ENCODE peak calls at places on chromosomes 16 and 17, in eight cellular contexts. M is PC-9, S is fibroblast of lung, O is PC-3, D is GM23248, R is hepatocyte, H is mammary epithelial cell, K is neural progenitor cell. F is an unnamed sample. For H3K36me3, the result is how much of the 10 kb centered on the place peaks cover.

GRCh38 chr17:83189673-83190385 is 110.4 kb downstream of the METRNL start:
- DNase-seq in M (no peak), S (peak), O (no peak), D (peak), R (peak), H (no peak), K (no peak), F (peak)

GRCh38 chr16:82694239-82694874 is 67.6 kb downstream of the CDH13 start:
- DNase-seq in M (no peak), S (peak), O (peak), D (peak), R (no peak), H (peak), K (no peak), F (peak)

GRCh38 chr16:69434066-69434465 is 9.6 kb downstream of the CYB5B start:
- DNase-seq in M (no peak), S (no peak), O (no peak), D (no peak), R (no peak), H (no peak), K (no peak), F (no peak)

GRCh38 chr16:83482545-83483162 is 325.1 kb upstream of the HSBP1 start:
- DNase-seq in M (no peak), S (no peak), O (no peak), D (peak), R (no peak), H (no peak), K (no peak), F (no peak)

GRCh38 chr17:38752930-38753506 is 477 bp downstream of the PSMB3 start:
- DNase-seq in M (no peak), S (no peak), O (no peak), D (peak), R (peak), H (no peak), K (no peak), F (no peak)

GRCh38 chr16:4057439-4057877 is 58.8 kb downstream of the ADCY9 start:
- DNase-seq in M (no peak), S (no peak), O (no peak), D (no peak), R (no peak), H (no peak), K (no peak), F (no peak)

GRCh38 chr17:39835038-39835786 is 28.9 kb downstream of the IKZF3 start:
- DNase-seq in M (no peak), S (no peak), O (no peak), D (no peak), R (no peak), H (no peak), K (peak), F (no peak)

GRCh38 chr17:32323784-32324590 is 18.0 kb downstream of the C17orf75 start:
- DNase-seq in M (no peak), S (no peak), O (peak), D (peak), R (no peak), H (peak), K (peak), F (no peak)

GRCh38 chr17:68101992-68102758 is 66.6 kb downstream of the KPNA2 start:
- DNase-seq in M (peak), S (no peak), O (peak), D (peak), R (peak), H (peak), K (peak), F (no peak)

GRCh38 chr17:79732804-79733691 is 2.3 kb downstream of the ENPP7 start:
- DNase-seq in M (no peak), S (no peak), O (no peak), D (no peak), R (no peak), H (no peak), K (no peak), F (no peak)

GRCh38 chr17:48016112-48016511 is 21.5 kb downstream of the COPZ2 start:
- DNase-seq in M (no peak), S (no peak), O (peak), D (peak), R (peak), H (no peak), K (no peak), F (peak)

GRCh38 chr16:47939690-47940089 is 216.1 kb downstream of the ABCC12 start:
- DNase-seq in M (no peak), S (no peak), O (peak), D (no peak), R (peak), H (peak), K (no peak), F (no peak)

GRCh38 chr17:80848449-80849102 is 143.1 kb upstream of the CHMP6 start:
- DNase-seq in M (no peak), S (no peak), O (no peak), D (no peak), R (no peak), H (no peak), K (no peak), F (no peak)

GRCh38 chr17:15143524-15143923 is 121.6 kb downstream of the PMP22 start:
- DNase-seq in M (no peak), S (no peak), O (no peak), D (no peak), R (no peak), H (no peak), K (no peak), F (no peak)

GRCh38 chr17:66930933-66931332 is 33.6 kb upstream of the CACNG4 start:
- DNase-seq in M (peak), S (no peak), O (peak), D (no peak), R (no peak), H (no peak), K (no peak), F (no peak)

GRCh38 chr16:15971435-15971805 is 22.0 kb downstream of the ABCC1 start:
- DNase-seq in M (no peak), S (no peak), O (no peak), D (no peak), R (no peak), H (no peak), K (no peak), F (no peak)

GRCh38 chr17:44995602-44996001 is 27.5 kb upstream of the C1QL1 start:
- DNase-seq in M (no peak), S (no peak), O (no peak), D (no peak), R (no peak), H (no peak), K (no peak), F (no peak)

GRCh38 chr17:56718515-56718914 is 115.2 kb downstream of the C17orf67 start:
- DNase-seq in M (no peak), S (no peak), O (no peak), D (no peak), R (no peak), H (no peak), K (no peak), F (no peak)

GRCh38 chr17:37088459-37088858 is 139.7 kb downstream of the AATF start:
- DNase-seq in M (peak), S (no peak), O (peak), D (no peak), R (peak), H (peak), K (no peak), F (no peak)

GRCh38 chr16:31267332-31268032 is 7.7 kb downstream of the ITGAM start:
- DNase-seq in M (no peak), S (no peak), O (peak), D (no peak), R (no peak), H (peak), K (no peak), F (peak)

GRCh38 chr16:21638573-21638975 is 13.8 kb downstream of the IGSF6 start:
- DNase-seq in M (no peak), S (no peak), O (peak), D (peak), R (no peak), H (peak), K (no peak), F (peak)

GRCh38 chr16:88610080-88610479 is 28.3 kb upstream of the IL17C start:
- DNase-seq in M (no peak), S (no peak), O (no peak), D (no peak), R (no peak), H (no peak), K (peak), F (no peak)

GRCh38 chr16:88608076-88608475 is 30.3 kb upstream of the IL17C start:
- DNase-seq in M (no peak), S (no peak), O (no peak), D (no peak), R (no peak), H (no peak), K (no peak), F (no peak)

GRCh38 chr16:88602091-88602490 is 31.9 kb downstream of the ZC3H18 start:
- DNase-seq in M (no peak), S (no peak), O (no peak), D (no peak), R (no peak), H (peak), K (no peak), F (no peak)

GRCh38 chr16:88605186-88606145 is 32.9 kb upstream of the IL17C start:
- DNase-seq in M (no peak), S (no peak), O (no peak), D (no peak), R (no peak), H (no peak), K (no peak), F (no peak)

GRCh38 chr16:88606146-88606757 is 32.1 kb upstream of the IL17C start:
- DNase-seq in M (no peak), S (no peak), O (no peak), D (no peak), R (no peak), H (no peak), K (no peak), F (no peak)
- H3K36me3 ChIP-seq in M (under half), S (under half), O (under half), D (under half), R (under half), H (under half), K (under half), F (under half)

GRCh38 chr17:16427020-16427419 is 11.6 kb downstream of the TRPV2 start:
- DNase-seq in M (no peak), S (no peak), O (no peak), D (no peak), R (no peak), H (no peak), K (no peak), F (no peak)

GRCh38 chr17:16430650-16431049 is 15.3 kb downstream of the TRPV2 start:
- DNase-seq in M (no peak), S (no peak), O (no peak), D (no peak), R (no peak), H (no peak), K (no peak), F (no peak)

GRCh38 chr17:16425698-16426659 is 10.6 kb downstream of the TRPV2 start:
- DNase-seq in M (no peak), S (no peak), O (no peak), D (no peak), R (peak), H (no peak), K (no peak), F (no peak)

GRCh38 chr17:16425202-16425601 is 9.8 kb downstream of the TRPV2 start:
- DNase-seq in M (no peak), S (no peak), O (no peak), D (no peak), R (no peak), H (no peak), K (no peak), F (no peak)

GRCh38 chr17:16428098-16428882 is 12.9 kb downstream of the TRPV2 start:
- DNase-seq in M (no peak), S (peak), O (peak), D (peak), R (peak), H (no peak), K (peak), F (peak)
- H3K4me2 ChIP-seq in M (no peak), S (no peak), O (no peak), D (no peak), R (no peak), H (no peak), K (no peak), F (no peak)

GRCh38 chr16:27312580-27313421 is 973 bp upstream of the IL4R start:
- DNase-seq in M (no peak), S (no peak), O (no peak), D (no peak), R (no peak), H (no peak), K (no peak), F (no peak)

GRCh38 chr16:27315333-27316037 is 1.7 kb downstream of the IL4R start:
- DNase-seq in M (peak), S (peak), O (peak), D (peak), R (peak), H (peak), K (peak), F (peak)

GRCh38 chr16:27313422-27314160 is at the start of gene IL4R:
- DNase-seq in M (peak), S (peak), O (peak), D (peak), R (peak), H (peak), K (peak), F (peak)

GRCh38 chr16:27314986-27315332 is 1.2 kb downstream of the IL4R start:
- DNase-seq in M (no peak), S (no peak), O (no peak), D (no peak), R (no peak), H (no peak), K (no peak), F (no peak)

GRCh38 chr16:27314161-27314723 is 468 bp downstream of the IL4R start:
- DNase-seq in M (peak), S (peak), O (peak), D (peak), R (peak), H (peak), K (no peak), F (peak)
- TF ChIP-seq EZH2 in M (no peak), S (no peak), O (no peak), D (no peak), R (no peak), H (no peak), K (peak), F (no peak)

DNA sequence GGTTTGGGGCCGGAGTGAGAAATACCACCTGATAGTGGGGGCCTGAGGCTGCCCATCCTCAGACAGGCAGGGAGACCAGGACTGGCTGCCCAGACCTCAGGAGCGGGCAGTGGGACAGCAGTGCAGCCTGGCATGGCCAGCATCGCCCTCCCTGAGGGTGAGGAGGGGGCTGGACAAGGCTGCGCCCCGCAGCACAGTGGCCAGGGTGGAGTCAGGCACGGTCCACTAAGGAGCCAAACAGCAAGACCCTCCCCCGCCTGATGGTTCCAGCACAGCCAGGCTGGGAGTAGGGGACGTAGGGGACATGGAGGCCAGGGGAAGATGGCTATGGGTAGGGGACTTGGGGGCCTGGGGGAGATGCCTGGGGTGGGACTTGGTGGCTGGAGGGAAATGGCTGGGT is 3.3 kb downstream of the ZNF598 start:
- DNase-seq in M (no peak), S (no peak), O (no peak), D (no peak), R (no peak), H (no peak), K (no peak), F (no peak)
- H3K36me3 ChIP-seq in M (under half), S (under half), O (under half), D (under half), R (under half), H (under half), K (under half), F (under half)

DNA sequence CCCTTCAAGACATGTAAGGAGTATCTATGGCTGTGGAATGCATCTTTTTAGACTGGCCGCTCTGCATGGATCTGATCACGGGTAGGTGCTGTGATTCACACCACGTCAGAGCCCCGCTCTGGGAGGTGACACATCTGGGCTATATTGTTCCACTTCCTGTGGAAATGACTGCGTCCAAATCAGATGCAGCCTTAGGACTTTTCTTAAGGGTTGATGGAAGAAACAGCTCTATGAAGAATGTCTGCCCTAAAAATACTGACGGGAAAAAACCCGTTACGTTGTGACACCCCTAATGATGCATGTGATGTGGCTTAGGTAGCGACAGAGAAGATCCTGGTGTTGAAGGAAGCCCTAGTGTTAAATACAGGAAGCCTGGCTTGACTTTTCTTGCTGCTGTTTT is 12.2 kb downstream of the BANP start:
- DNase-seq in M (no peak), S (peak), O (peak), D (peak), R (no peak), H (peak), K (no peak), F (peak)
- H3K4me2 ChIP-seq in M (no peak), S (no peak), O (peak), D (peak), R (no peak), H (no peak), K (no peak), F (peak)

GRCh38 chr16:89575247-89576172 is at the start of gene CPNE7:
- DNase-seq in M (no peak), S (no peak), O (no peak), D (peak), R (no peak), H (no peak), K (peak), F (no peak)
- TF ChIP-seq EZH2 in M (no peak), S (no peak), O (no peak), D (no peak), R (no peak), H (no peak), K (peak), F (peak)

GRCh38 chr17:2189231-2189630 is 114.4 kb downstream of the SMG6 start:
- DNase-seq in M (no peak), S (no peak), O (no peak), D (peak), R (no peak), H (no peak), K (no peak), F (no peak)

GRCh38 chr17:2192367-2193028 is 111.1 kb downstream of the SMG6 start:
- DNase-seq in M (peak), S (peak), O (peak), D (peak), R (no peak), H (peak), K (no peak), F (peak)

GRCh38 chr17:2190014-2190413 is 113.6 kb downstream of the SMG6 start:
- DNase-seq in M (no peak), S (no peak), O (peak), D (peak), R (no peak), H (no peak), K (no peak), F (no peak)

GRCh38 chr17:2191227-2191626 is 112.4 kb downstream of the SMG6 start:
- DNase-seq in M (no peak), S (no peak), O (no peak), D (no peak), R (no peak), H (no peak), K (peak), F (no peak)

GRCh38 chr17:2191785-2192184 is 111.8 kb downstream of the SMG6 start:
- DNase-seq in M (no peak), S (peak), O (no peak), D (no peak), R (no peak), H (no peak), K (no peak), F (no peak)
- H3K36me3 ChIP-seq in M (under half), S (under half), O (under half), D (under half), R (under half), H (under half), K (under half), F (under half)

GRCh38 chr17:42460371-42460770 is 1.7 kb downstream of the ATP6V0A1 start:
- DNase-seq in M (no peak), S (no peak), O (no peak), D (no peak), R (no peak), H (no peak), K (no peak), F (no peak)
- H3K4me2 ChIP-seq in M (peak), S (peak), O (no peak), D (peak), R (peak), H (peak), K (peak), F (peak)

GRCh38 chr17:41529491-41529915 is 1.4 kb upstream of the KRT19 start:
- DNase-seq in M (no peak), S (no peak), O (no peak), D (peak), R (no peak), H (no peak), K (no peak), F (no peak)

GRCh38 chr17:41528959-41529353 is 848 bp upstream of the KRT19 start:
- DNase-seq in M (peak), S (no peak), O (no peak), D (no peak), R (peak), H (no peak), K (peak), F (no peak)

GRCh38 chr17:41530062-41531048 is 2.2 kb upstream of the KRT19 start:
- DNase-seq in M (peak), S (peak), O (peak), D (peak), R (peak), H (peak), K (no peak), F (peak)

GRCh38 chr17:41524261-41524660 is 3.8 kb downstream of the KRT19 start:
- DNase-seq in M (no peak), S (no peak), O (no peak), D (no peak), R (no peak), H (no peak), K (no peak), F (no peak)

DNA sequence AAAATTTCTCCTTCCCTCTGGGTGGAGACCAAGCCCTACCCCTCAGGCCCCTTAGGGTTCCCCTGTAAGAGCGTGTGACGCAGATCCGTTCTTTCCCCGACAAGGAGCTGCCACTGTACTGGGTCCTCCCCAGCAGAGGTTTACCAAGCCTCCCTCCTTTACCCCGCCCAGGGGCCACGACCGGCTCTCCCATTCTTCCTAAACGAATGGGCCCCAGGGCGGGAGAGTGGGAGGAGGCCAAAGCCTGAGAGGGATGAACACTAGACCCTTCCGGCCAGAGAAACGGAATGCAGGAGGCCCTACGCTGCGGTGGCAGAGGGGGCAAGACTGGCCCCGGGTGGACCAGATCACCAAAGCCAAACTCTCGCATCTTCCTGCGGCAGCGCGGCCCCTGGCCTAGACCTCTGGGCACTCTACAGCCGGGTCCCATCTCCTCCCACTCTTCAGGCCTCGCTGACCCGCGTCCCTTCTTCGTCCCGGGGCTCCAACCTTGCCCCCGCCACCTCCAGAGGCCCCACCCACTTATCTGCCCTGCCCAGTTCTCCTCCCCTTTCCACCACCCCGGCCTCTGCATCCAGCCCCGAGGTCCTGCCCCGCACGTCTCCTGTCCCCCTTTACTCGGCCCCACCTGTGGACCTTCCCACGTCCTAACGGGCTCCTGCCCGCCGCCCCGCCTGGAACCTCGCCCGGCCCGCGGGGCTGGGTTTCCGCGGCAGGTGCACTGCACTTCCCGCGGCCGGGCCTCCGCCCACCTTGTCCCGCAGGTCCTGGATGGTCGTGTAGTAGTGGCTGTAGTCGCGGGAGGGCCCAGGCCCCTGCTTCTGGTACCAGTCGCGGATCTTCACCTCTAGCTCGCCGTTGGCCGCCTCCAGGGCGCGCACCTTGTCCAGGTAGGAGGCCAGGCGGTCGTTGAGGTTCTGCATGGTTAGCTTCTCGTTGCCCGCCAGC is 758 bp downstream of the KRT19 start:
- DNase-seq in M (peak), S (no peak), O (no peak), D (peak), R (peak), H (no peak), K (peak), F (no peak)
- TF ChIP-seq EZH2 in M (no peak), S (peak), O (no peak), D (peak), R (no peak), H (no peak), K (no peak), F (peak)